ENCODE peak calls at places on chromosomes 1 and 21, in four cellular contexts. One of them, this sample, is unnamed.

GRCh38 chr1:3533051-3534048 is 78.0 kb downstream of the MEGF6 start:
- DNase-seq in IMR-90: no peak
- DNase-seq in HFF-Myc: no peak
- DNase-seq in GM20000: no peak
- DNase-seq in this sample: no peak

GRCh38 chr1:26555550-26555981 is 26.0 kb downstream of the RPS6KA1 start:
- DNase-seq in IMR-90: no peak
- DNase-seq in HFF-Myc: no peak
- DNase-seq in GM20000: no peak
- DNase-seq in this sample: no peak

GRCh38 chr1:15975358-15975804 is 520 bp downstream of the ZBTB17 start:
- DNase-seq in IMR-90: peak; percentile 58
- DNase-seq in HFF-Myc: no peak
- DNase-seq in GM20000: peak; percentile 87
- DNase-seq in this sample: no peak

GRCh38 chr1:14784790-14785773 is 186.6 kb downstream of the KAZN start:
- DNase-seq in IMR-90: no peak
- DNase-seq in HFF-Myc: no peak
- DNase-seq in GM20000: no peak
- DNase-seq in this sample: no peak

GRCh38 chr1:14959295-14959694 is 194.3 kb upstream of the TMEM51 start:
- DNase-seq in IMR-90: no peak
- DNase-seq in HFF-Myc: no peak
- DNase-seq in GM20000: no peak
- DNase-seq in this sample: no peak

GRCh38 chr21:33230518-33231324 is 983 bp downstream of the IFNAR2 start:
- DNase-seq in IMR-90: peak; percentile 75
- DNase-seq in HFF-Myc: no peak
- DNase-seq in GM20000: peak; percentile 72
- DNase-seq in this sample: peak; percentile 59

GRCh38 chr1:58720680-58721079 is 20.8 kb upstream of the MYSM1 start:
- DNase-seq in IMR-90: peak; percentile 52
- DNase-seq in HFF-Myc: no peak
- DNase-seq in GM20000: no peak
- DNase-seq in this sample: no peak

GRCh38 chr1:155978973-155979429 is 654 bp upstream of the ARHGEF2 start:
- DNase-seq in IMR-90: peak; percentile 31
- DNase-seq in HFF-Myc: no peak
- DNase-seq in GM20000: peak; percentile 51
- DNase-seq in this sample: peak; percentile 55

GRCh38 chr1:56901720-56902119 is 47.1 kb downstream of the C8A start:
- DNase-seq in IMR-90: peak; percentile 58
- DNase-seq in HFF-Myc: no peak
- DNase-seq in GM20000: no peak
- DNase-seq in this sample: no peak

GRCh38 chr1:231383159-231383855 is 38.8 kb downstream of the EGLN1 start:
- DNase-seq in IMR-90: no peak
- DNase-seq in HFF-Myc: no peak
- DNase-seq in GM20000: no peak
- DNase-seq in this sample: no peak

GRCh38 chr1:6259491-6260362 is 1.2 kb downstream of the GPR153 start:
- DNase-seq in IMR-90: peak; percentile 72
- DNase-seq in HFF-Myc: no peak
- DNase-seq in GM20000: peak; percentile 93
- DNase-seq in this sample: peak; percentile 87

GRCh38 chr1:228374711-228375577 is 31.7 kb downstream of the TRIM11 start:
- DNase-seq in IMR-90: peak; percentile 94
- DNase-seq in HFF-Myc: peak; percentile 35
- DNase-seq in GM20000: no peak
- DNase-seq in this sample: peak; percentile 77

GRCh38 chr21:42174173-42174572 is 44.8 kb upstream of the ABCG1 start:
- DNase-seq in IMR-90: no peak
- DNase-seq in HFF-Myc: no peak
- DNase-seq in GM20000: no peak
- DNase-seq in this sample: no peak

GRCh38 chr1:90579212-90579802 is 137.8 kb downstream of the BARHL2 start:
- DNase-seq in IMR-90: peak; percentile 40
- DNase-seq in HFF-Myc: peak; percentile 3
- DNase-seq in GM20000: peak; percentile 58
- DNase-seq in this sample: no peak

GRCh38 chr1:42477775-42478174 is 14.7 kb downstream of the CCDC30 start:
- DNase-seq in IMR-90: no peak
- DNase-seq in HFF-Myc: no peak
- DNase-seq in GM20000: no peak
- DNase-seq in this sample: no peak

GRCh38 chr1:42476605-42477004 is 13.5 kb downstream of the CCDC30 start:
- DNase-seq in IMR-90: no peak
- DNase-seq in HFF-Myc: no peak
- DNase-seq in GM20000: no peak
- DNase-seq in this sample: no peak

GRCh38 chr1:42482635-42483153 is 19.6 kb downstream of the CCDC30 start:
- DNase-seq in IMR-90: no peak
- DNase-seq in HFF-Myc: no peak
- DNase-seq in GM20000: no peak
- DNase-seq in this sample: no peak

GRCh38 chr1:42480921-42481320 is 17.8 kb downstream of the CCDC30 start:
- DNase-seq in IMR-90: no peak
- DNase-seq in HFF-Myc: no peak
- DNase-seq in GM20000: no peak
- DNase-seq in this sample: no peak

GRCh38 chr1:42479621-42480020 is 16.5 kb downstream of the CCDC30 start:
- DNase-seq in IMR-90: peak; percentile 19
- DNase-seq in HFF-Myc: no peak
- DNase-seq in GM20000: no peak
- DNase-seq in this sample: no peak
- TF ChIP-seq CTCF in IMR-90: no peak
- TF ChIP-seq CTCF in HFF-Myc: no peak
- TF ChIP-seq CTCF in GM20000: no peak
- TF ChIP-seq CTCF in this sample: no peak

GRCh38 chr1:181737056-181737455 is 253.7 kb downstream of the CACNA1E start:
- DNase-seq in IMR-90: no peak
- DNase-seq in HFF-Myc: no peak
- DNase-seq in GM20000: no peak
- DNase-seq in this sample: no peak
- TF ChIP-seq CTCF in IMR-90: no peak
- TF ChIP-seq CTCF in HFF-Myc: no peak
- TF ChIP-seq CTCF in GM20000: no peak
- TF ChIP-seq CTCF in this sample: no peak

DNA sequence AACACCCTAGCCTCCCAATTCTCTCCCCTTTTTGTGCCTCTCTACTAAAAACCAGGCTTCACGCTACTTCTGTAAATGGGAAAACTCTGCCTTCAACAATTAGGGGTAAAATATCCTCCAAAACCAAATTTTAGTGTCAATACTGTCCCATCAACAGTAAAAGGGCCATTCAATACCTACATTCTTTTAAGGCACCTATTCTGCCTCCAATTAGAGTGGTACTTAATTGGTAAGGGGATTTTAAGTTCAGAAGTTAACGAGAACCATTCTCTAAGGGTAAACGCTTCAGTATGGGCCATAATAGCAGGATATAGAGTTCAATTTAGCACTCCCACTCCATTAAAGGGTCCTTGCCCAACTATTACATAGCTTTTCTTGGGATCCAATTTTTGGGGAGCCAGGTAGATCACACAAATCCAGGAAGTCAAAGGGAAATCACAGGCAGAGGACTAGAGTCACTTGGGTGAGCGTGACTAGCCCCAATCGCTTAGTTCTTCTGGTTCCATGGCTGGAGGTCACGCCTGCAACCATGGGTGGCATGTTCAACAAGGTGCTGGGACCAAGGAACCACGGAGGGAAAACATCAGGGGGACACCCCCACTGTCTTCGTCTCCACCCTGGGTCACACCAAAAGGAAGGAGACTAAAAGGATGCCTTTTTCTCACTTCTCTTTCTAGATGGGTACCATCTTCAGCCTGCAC is 20.1 kb upstream of the BSDC1 start:
- DNase-seq in IMR-90: no peak
- DNase-seq in HFF-Myc: no peak
- DNase-seq in GM20000: no peak
- DNase-seq in this sample: no peak
- TF ChIP-seq CTCF in IMR-90: no peak
- TF ChIP-seq CTCF in HFF-Myc: no peak
- TF ChIP-seq CTCF in GM20000: no peak
- TF ChIP-seq CTCF in this sample: no peak

GRCh38 chr1:117825414-117825813 is 104.0 kb downstream of the GDAP2 start:
- DNase-seq in IMR-90: no peak
- DNase-seq in HFF-Myc: no peak
- DNase-seq in GM20000: no peak
- DNase-seq in this sample: no peak

GRCh38 chr1:117830222-117830621 is 99.2 kb downstream of the GDAP2 start:
- DNase-seq in IMR-90: no peak
- DNase-seq in HFF-Myc: no peak
- DNase-seq in GM20000: no peak
- DNase-seq in this sample: no peak

GRCh38 chr1:117826551-117827078 is 102.8 kb downstream of the GDAP2 start:
- DNase-seq in IMR-90: peak; percentile 96
- DNase-seq in HFF-Myc: peak; percentile 92
- DNase-seq in GM20000: no peak
- DNase-seq in this sample: peak; percentile 22

GRCh38 chr1:117826119-117826518 is 103.3 kb downstream of the GDAP2 start:
- DNase-seq in IMR-90: no peak
- DNase-seq in HFF-Myc: no peak
- DNase-seq in GM20000: no peak
- DNase-seq in this sample: no peak

DNA sequence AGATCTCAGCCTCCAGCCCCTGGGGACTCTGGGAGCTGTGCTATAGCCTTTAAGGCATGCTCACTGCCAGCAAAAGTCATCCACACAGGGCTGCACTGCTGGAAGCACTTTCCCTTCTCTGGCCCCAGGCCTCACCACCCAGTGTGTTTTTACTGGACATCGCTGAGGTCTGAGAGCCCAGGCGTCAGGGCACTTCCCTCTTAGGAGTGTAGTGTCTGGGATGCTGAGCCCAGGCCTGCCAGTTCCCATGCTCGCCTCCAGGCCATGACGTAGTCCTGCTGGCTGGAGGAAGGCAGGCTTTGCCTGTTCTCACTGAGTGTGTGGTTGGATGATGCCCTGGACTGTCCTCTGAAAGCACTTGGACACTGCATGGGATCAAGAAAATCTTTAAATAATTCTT is 101.2 kb downstream of the GDAP2 start:
- DNase-seq in IMR-90: peak; percentile 82
- DNase-seq in HFF-Myc: no peak
- DNase-seq in GM20000: no peak
- DNase-seq in this sample: peak; percentile 72
- TF ChIP-seq CTCF in IMR-90: peak; percentile 5
- TF ChIP-seq CTCF in HFF-Myc: no peak
- TF ChIP-seq CTCF in GM20000: no peak
- TF ChIP-seq CTCF in this sample: no peak

GRCh38 chr1:214086945-214087344 is 99.2 kb downstream of the PROX1 start:
- DNase-seq in IMR-90: no peak
- DNase-seq in HFF-Myc: no peak
- DNase-seq in GM20000: no peak
- DNase-seq in this sample: no peak
- TF ChIP-seq CTCF in IMR-90: no peak
- TF ChIP-seq CTCF in HFF-Myc: no peak
- TF ChIP-seq CTCF in GM20000: no peak
- TF ChIP-seq CTCF in this sample: no peak

GRCh38 chr1:24421502-24421901 is 5.9 kb downstream of the NIPAL3 start:
- DNase-seq in IMR-90: no peak
- DNase-seq in HFF-Myc: no peak
- DNase-seq in GM20000: no peak
- DNase-seq in this sample: no peak
- TF ChIP-seq CTCF in IMR-90: peak; percentile 6
- TF ChIP-seq CTCF in HFF-Myc: no peak
- TF ChIP-seq CTCF in GM20000: no peak
- TF ChIP-seq CTCF in this sample: no peak

This sample was measured in mucosa of descending colon.